ENCODE peak calls at places on chromosomes 16 and 17, in five cellular contexts. One of them, this sample, is unnamed.

GRCh38 chr16:67025151-67025550 is 3.8 kb upstream of the CBFB start:
- DNase-seq in epithelial cell of proximal tubule: no peak
- DNase-seq in cardiac muscle cell: no peak
- DNase-seq in fibroblast of the aortic adventitia: no peak
- DNase-seq in AG10803: no peak
- DNase-seq in this sample: no peak

GRCh38 chr16:84307209-84307954 is 12.7 kb downstream of the WFDC1 start:
- DNase-seq in epithelial cell of proximal tubule: no peak
- DNase-seq in cardiac muscle cell: no peak
- DNase-seq in fibroblast of the aortic adventitia: no peak
- DNase-seq in AG10803: no peak
- DNase-seq in this sample: no peak

GRCh38 chr17:57541472-57542394 is 203.4 kb downstream of the CCDC182 start:
- DNase-seq in epithelial cell of proximal tubule: no peak
- DNase-seq in cardiac muscle cell: peak; percentile 93
- DNase-seq in fibroblast of the aortic adventitia: peak; percentile 61
- DNase-seq in AG10803: peak; percentile 58
- DNase-seq in this sample: peak; percentile 32

GRCh38 chr16:79365687-79366086 is 234.8 kb downstream of the MAF start:
- DNase-seq in epithelial cell of proximal tubule: no peak
- DNase-seq in cardiac muscle cell: no peak
- DNase-seq in fibroblast of the aortic adventitia: no peak
- DNase-seq in AG10803: peak; percentile 29
- DNase-seq in this sample: no peak

GRCh38 chr16:83952587-83952939 is 477 bp upstream of the OSGIN1 start:
- DNase-seq in epithelial cell of proximal tubule: peak; percentile 23
- DNase-seq in cardiac muscle cell: no peak
- DNase-seq in fibroblast of the aortic adventitia: peak; percentile 83
- DNase-seq in AG10803: no peak
- DNase-seq in this sample: no peak

GRCh38 chr16:2820836-2821482 is 3.9 kb downstream of the PRSS21 start:
- DNase-seq in epithelial cell of proximal tubule: no peak
- DNase-seq in cardiac muscle cell: no peak
- DNase-seq in fibroblast of the aortic adventitia: no peak
- DNase-seq in AG10803: no peak
- DNase-seq in this sample: no peak

GRCh38 chr17:5438716-5439445 is at the start of gene C1QBP:
- DNase-seq in epithelial cell of proximal tubule: peak; percentile 47
- DNase-seq in cardiac muscle cell: peak; percentile 95
- DNase-seq in fibroblast of the aortic adventitia: peak; percentile 92
- DNase-seq in AG10803: peak; percentile 89
- DNase-seq in this sample: peak; percentile 83

GRCh38 chr17:5695480-5695879 is 111.2 kb upstream of the NLRP1 start:
- DNase-seq in epithelial cell of proximal tubule: no peak
- DNase-seq in cardiac muscle cell: no peak
- DNase-seq in fibroblast of the aortic adventitia: no peak
- DNase-seq in AG10803: no peak
- DNase-seq in this sample: no peak

GRCh38 chr17:80938556-80938955 is 53.1 kb upstream of the CHMP6 start:
- DNase-seq in epithelial cell of proximal tubule: no peak
- DNase-seq in cardiac muscle cell: no peak
- DNase-seq in fibroblast of the aortic adventitia: no peak
- DNase-seq in AG10803: no peak
- DNase-seq in this sample: no peak

GRCh38 chr16:86604436-86605220 is 26.3 kb downstream of the FOXL1 start:
- DNase-seq in epithelial cell of proximal tubule: no peak
- DNase-seq in cardiac muscle cell: no peak
- DNase-seq in fibroblast of the aortic adventitia: no peak
- DNase-seq in AG10803: no peak
- DNase-seq in this sample: no peak

GRCh38 chr17:34639706-34640425 is 60.5 kb downstream of the TMEM132E start:
- DNase-seq in epithelial cell of proximal tubule: no peak
- DNase-seq in cardiac muscle cell: no peak
- DNase-seq in fibroblast of the aortic adventitia: no peak
- DNase-seq in AG10803: no peak
- DNase-seq in this sample: no peak

GRCh38 chr16:85601730-85602401 is 11.3 kb upstream of the GSE1 start:
- DNase-seq in epithelial cell of proximal tubule: no peak
- DNase-seq in cardiac muscle cell: no peak
- DNase-seq in fibroblast of the aortic adventitia: no peak
- DNase-seq in AG10803: no peak
- DNase-seq in this sample: no peak

GRCh38 chr17:72358465-72358864 is 237.6 kb downstream of the SOX9 start:
- DNase-seq in epithelial cell of proximal tubule: peak; percentile 79
- DNase-seq in cardiac muscle cell: no peak
- DNase-seq in fibroblast of the aortic adventitia: peak; percentile 91
- DNase-seq in AG10803: peak; percentile 88
- DNase-seq in this sample: peak; percentile 60

GRCh38 chr16:28188085-28188916 is 23.5 kb downstream of the XPO6 start:
- DNase-seq in epithelial cell of proximal tubule: no peak
- DNase-seq in cardiac muscle cell: peak; percentile 23
- DNase-seq in fibroblast of the aortic adventitia: no peak
- DNase-seq in AG10803: peak; percentile 29
- DNase-seq in this sample: no peak

GRCh38 chr16:11354733-11355574 is 9.7 kb downstream of the RMI2 start:
- DNase-seq in epithelial cell of proximal tubule: no peak
- DNase-seq in cardiac muscle cell: peak; percentile 66
- DNase-seq in fibroblast of the aortic adventitia: peak; percentile 75
- DNase-seq in AG10803: peak; percentile 40
- DNase-seq in this sample: no peak

GRCh38 chr16:48632137-48632774 is 22.3 kb upstream of the N4BP1 start:
- DNase-seq in epithelial cell of proximal tubule: no peak
- DNase-seq in cardiac muscle cell: no peak
- DNase-seq in fibroblast of the aortic adventitia: no peak
- DNase-seq in AG10803: no peak
- DNase-seq in this sample: no peak

GRCh38 chr17:37342589-37342988 is 33.2 kb upstream of the C17orf78 start:
- DNase-seq in epithelial cell of proximal tubule: no peak
- DNase-seq in cardiac muscle cell: no peak
- DNase-seq in fibroblast of the aortic adventitia: no peak
- DNase-seq in AG10803: no peak
- DNase-seq in this sample: no peak

GRCh38 chr17:58677204-58677880 is 14.5 kb downstream of the TEX14 start:
- DNase-seq in epithelial cell of proximal tubule: no peak
- DNase-seq in cardiac muscle cell: peak; percentile 87
- DNase-seq in fibroblast of the aortic adventitia: peak; percentile 71
- DNase-seq in AG10803: no peak
- DNase-seq in this sample: peak; percentile 27

GRCh38 chr17:53093386-53093785 is 729.3 kb upstream of the KIF2B start:
- DNase-seq in epithelial cell of proximal tubule: no peak
- DNase-seq in cardiac muscle cell: no peak
- DNase-seq in fibroblast of the aortic adventitia: no peak
- DNase-seq in AG10803: no peak
- DNase-seq in this sample: no peak

GRCh38 chr16:23110257-23110899 is 38.9 kb downstream of the USP31 start:
- DNase-seq in epithelial cell of proximal tubule: no peak
- DNase-seq in cardiac muscle cell: no peak
- DNase-seq in fibroblast of the aortic adventitia: no peak
- DNase-seq in AG10803: no peak
- DNase-seq in this sample: no peak

GRCh38 chr16:66551788-66552287 is 538 bp upstream of the CKLF start:
- DNase-seq in epithelial cell of proximal tubule: no peak
- DNase-seq in cardiac muscle cell: no peak
- DNase-seq in fibroblast of the aortic adventitia: no peak
- DNase-seq in AG10803: no peak
- DNase-seq in this sample: no peak

GRCh38 chr16:12110361-12111107 is 134.0 kb downstream of the SNX29 start:
- DNase-seq in epithelial cell of proximal tubule: no peak
- DNase-seq in cardiac muscle cell: no peak
- DNase-seq in fibroblast of the aortic adventitia: no peak
- DNase-seq in AG10803: no peak
- DNase-seq in this sample: no peak

GRCh38 chr17:83026311-83026811 is 53.0 kb upstream of the METRNL start:
- DNase-seq in epithelial cell of proximal tubule: no peak
- DNase-seq in cardiac muscle cell: no peak
- DNase-seq in fibroblast of the aortic adventitia: no peak
- DNase-seq in AG10803: no peak
- DNase-seq in this sample: no peak

GRCh38 chr17:80180192-80180591 is 10.4 kb downstream of the CARD14 start:
- DNase-seq in epithelial cell of proximal tubule: no peak
- DNase-seq in cardiac muscle cell: no peak
- DNase-seq in fibroblast of the aortic adventitia: no peak
- DNase-seq in AG10803: no peak
- DNase-seq in this sample: no peak

GRCh38 chr16:58012481-58012880 is 11.3 kb downstream of the USB1 start:
- DNase-seq in epithelial cell of proximal tubule: no peak
- DNase-seq in cardiac muscle cell: no peak
- DNase-seq in fibroblast of the aortic adventitia: no peak
- DNase-seq in AG10803: no peak
- DNase-seq in this sample: no peak

GRCh38 chr17:21089145-21089544 is 37.6 kb upstream of the DHRS7B start:
- DNase-seq in epithelial cell of proximal tubule: peak; percentile 33
- DNase-seq in cardiac muscle cell: no peak
- DNase-seq in fibroblast of the aortic adventitia: no peak
- DNase-seq in AG10803: peak; percentile 51
- DNase-seq in this sample: no peak

GRCh38 chr17:27315796-27316465 is 22.0 kb downstream of the WSB1 start:
- DNase-seq in epithelial cell of proximal tubule: no peak
- DNase-seq in cardiac muscle cell: no peak
- DNase-seq in fibroblast of the aortic adventitia: no peak
- DNase-seq in AG10803: no peak
- DNase-seq in this sample: no peak

GRCh38 chr17:72657467-72658317 is 434.8 kb downstream of the SLC39A11 start:
- DNase-seq in epithelial cell of proximal tubule: no peak
- DNase-seq in cardiac muscle cell: no peak
- DNase-seq in fibroblast of the aortic adventitia: no peak
- DNase-seq in AG10803: peak; percentile 12
- DNase-seq in this sample: no peak

GRCh38 chr17:50423553-50424159 is 2.4 kb upstream of the ACSF2 start:
- DNase-seq in epithelial cell of proximal tubule: no peak
- DNase-seq in cardiac muscle cell: peak; percentile 94
- DNase-seq in fibroblast of the aortic adventitia: peak; percentile 91
- DNase-seq in AG10803: peak; percentile 93
- DNase-seq in this sample: peak; percentile 87

GRCh38 chr17:28917465-28917864 is 14.6 kb upstream of the DHRS13 start:
- DNase-seq in epithelial cell of proximal tubule: no peak
- DNase-seq in cardiac muscle cell: no peak
- DNase-seq in fibroblast of the aortic adventitia: no peak
- DNase-seq in AG10803: peak; percentile 16
- DNase-seq in this sample: no peak

GRCh38 chr16:55667753-55668152 is 12.0 kb downstream of the SLC6A2 start:
- DNase-seq in epithelial cell of proximal tubule: no peak
- DNase-seq in cardiac muscle cell: no peak
- DNase-seq in fibroblast of the aortic adventitia: no peak
- DNase-seq in AG10803: no peak
- DNase-seq in this sample: no peak

GRCh38 chr16:55668337-55669281 is 12.8 kb downstream of the SLC6A2 start:
- DNase-seq in epithelial cell of proximal tubule: no peak
- DNase-seq in cardiac muscle cell: peak; percentile 15
- DNase-seq in fibroblast of the aortic adventitia: no peak
- DNase-seq in AG10803: peak; percentile 65
- DNase-seq in this sample: no peak

GRCh38 chr16:55672471-55672870 is 16.7 kb downstream of the SLC6A2 start:
- DNase-seq in epithelial cell of proximal tubule: no peak
- DNase-seq in cardiac muscle cell: peak; percentile 78
- DNase-seq in fibroblast of the aortic adventitia: peak; percentile 74
- DNase-seq in AG10803: peak; percentile 79
- DNase-seq in this sample: no peak

GRCh38 chr16:55671974-55672280 is 16.1 kb downstream of the SLC6A2 start:
- DNase-seq in epithelial cell of proximal tubule: no peak
- DNase-seq in cardiac muscle cell: no peak
- DNase-seq in fibroblast of the aortic adventitia: no peak
- DNase-seq in AG10803: no peak
- DNase-seq in this sample: no peak

DNA sequence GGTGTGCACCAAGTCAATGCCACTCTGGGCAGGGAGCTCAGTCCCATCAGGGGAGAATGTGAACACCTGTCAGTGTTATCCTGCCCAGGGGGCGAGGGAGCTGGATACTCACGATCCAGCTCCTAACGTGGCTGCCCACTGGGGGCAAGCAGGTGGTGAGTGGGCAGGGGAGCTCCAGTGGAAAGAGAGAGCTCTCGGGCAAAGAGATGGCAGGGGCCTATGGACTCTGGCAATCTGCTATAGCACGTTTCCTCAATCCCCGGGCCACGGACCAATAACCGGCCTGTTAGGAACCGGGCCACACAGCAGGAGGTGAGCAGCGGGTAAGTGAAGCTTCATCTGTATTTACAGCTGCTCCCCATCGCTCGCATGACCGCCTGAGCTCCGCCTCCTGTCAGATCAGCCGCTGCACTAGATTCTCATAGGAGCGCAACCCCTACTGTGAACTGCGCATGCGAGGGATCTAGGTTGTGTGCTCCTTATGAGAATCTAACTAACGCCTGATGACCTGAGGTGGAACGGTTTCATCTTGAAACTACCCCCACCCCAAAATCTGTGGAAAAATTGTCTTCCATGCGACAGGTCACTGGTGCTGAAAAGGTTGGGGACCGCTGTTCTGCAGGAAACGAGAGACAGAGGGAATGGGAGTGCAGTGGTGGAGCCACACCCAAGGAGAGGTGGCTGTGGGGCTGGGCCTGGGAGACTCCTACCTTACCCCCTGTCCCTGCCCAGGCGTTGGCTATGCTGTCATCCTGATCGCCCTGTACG is 15.6 kb downstream of the SLC6A2 start:
- DNase-seq in epithelial cell of proximal tubule: no peak
- DNase-seq in cardiac muscle cell: no peak
- DNase-seq in fibroblast of the aortic adventitia: no peak
- DNase-seq in AG10803: no peak
- DNase-seq in this sample: no peak
- TF ChIP-seq CTCF in epithelial cell of proximal tubule: no peak
- TF ChIP-seq CTCF in cardiac muscle cell: no peak
- TF ChIP-seq CTCF in fibroblast of the aortic adventitia: no peak
- TF ChIP-seq CTCF in AG10803: no peak
- TF ChIP-seq CTCF in this sample: no peak

DNA sequence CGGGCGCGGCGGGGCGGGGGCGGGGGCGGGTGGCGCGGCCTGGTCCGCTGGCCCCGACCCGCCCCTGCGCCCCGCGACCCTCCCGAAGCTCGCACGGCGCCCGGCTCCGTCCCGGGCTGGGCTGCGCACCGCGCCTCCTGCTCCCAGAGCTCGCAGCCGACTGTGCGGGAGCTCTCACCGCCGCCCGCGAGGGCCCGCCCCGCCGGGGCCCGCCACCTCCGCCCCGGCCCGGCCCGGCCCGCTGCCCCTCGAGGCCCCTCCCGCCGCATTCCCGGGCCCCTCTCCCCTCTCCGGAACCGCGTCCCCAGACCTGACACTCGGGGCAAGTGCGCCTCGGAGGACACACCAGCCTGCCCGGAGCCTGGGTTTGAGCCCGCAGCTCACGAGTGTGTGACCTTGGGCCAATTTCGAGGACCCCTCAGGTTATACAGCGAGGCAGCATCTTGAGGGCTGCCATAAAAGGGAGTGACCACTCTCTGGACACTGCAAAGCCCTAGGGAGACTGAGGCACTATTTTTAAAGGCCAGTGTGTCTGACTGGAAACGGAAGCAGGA is 1.9 kb upstream of the GRIN2C start:
- DNase-seq in epithelial cell of proximal tubule: no peak
- DNase-seq in cardiac muscle cell: no peak
- DNase-seq in fibroblast of the aortic adventitia: no peak
- DNase-seq in AG10803: no peak
- DNase-seq in this sample: no peak
- H3K4me3 ChIP-seq in epithelial cell of proximal tubule: no peak overlapping the region
- H3K4me3 ChIP-seq in cardiac muscle cell: no peak overlapping the region
- H3K4me3 ChIP-seq in fibroblast of the aortic adventitia: no peak overlapping the region
- H3K4me3 ChIP-seq in AG10803: no peak overlapping the region
- H3K4me3 ChIP-seq in this sample: no peak overlapping the region

GRCh38 chr17:67221062-67221998 is 23.7 kb downstream of the HELZ start:
- DNase-seq in epithelial cell of proximal tubule: no peak
- DNase-seq in cardiac muscle cell: peak; percentile 67
- DNase-seq in fibroblast of the aortic adventitia: peak; percentile 50
- DNase-seq in AG10803: peak; percentile 61
- DNase-seq in this sample: peak; percentile 33
- TF ChIP-seq CTCF in epithelial cell of proximal tubule: no peak
- TF ChIP-seq CTCF in cardiac muscle cell: peak; percentile 61
- TF ChIP-seq CTCF in fibroblast of the aortic adventitia: peak; percentile 43
- TF ChIP-seq CTCF in AG10803: peak; percentile 70
- TF ChIP-seq CTCF in this sample: peak; percentile 65

GRCh38 chr17:77375917-77376651 is 235.3 kb downstream of the SEC14L1 start:
- DNase-seq in epithelial cell of proximal tubule: no peak
- DNase-seq in cardiac muscle cell: peak; percentile 82
- DNase-seq in fibroblast of the aortic adventitia: peak; percentile 54
- DNase-seq in AG10803: peak; percentile 82
- DNase-seq in this sample: no peak
- H3K4me3 ChIP-seq in epithelial cell of proximal tubule: no peak overlapping the region
- H3K4me3 ChIP-seq in cardiac muscle cell: no peak overlapping the region
- H3K4me3 ChIP-seq in fibroblast of the aortic adventitia: peak overlapping the region; percentile 84
- H3K4me3 ChIP-seq in AG10803: peak overlapping the region; percentile 88
- H3K4me3 ChIP-seq in this sample: peak overlapping the region; percentile 88

This sample was measured in astrocyte of the cerebellum.